ENCODE peak calls at places on chromosomes 3 and 15, in nine cellular contexts. U, Q, S, M, X, J, W, N and A are unnamed samples.
A peak's percentile ranks its signal among the peaks of the same experiment; 100 is the strongest.

GRCh38 chr15:84023636-84024035 is 211.9 kb upstream of the GOLGA6L4 start:
- DNase-seq in U (peak; percentile 33), Q (no peak), S (no peak), M (peak; percentile 62), X (peak; percentile 28), J (no peak), W (no peak), N (no peak), A (no peak)

GRCh38 chr3:70501596-70501995 is 189.2 kb upstream of the MDFIC2 start:
- DNase-seq in U (no peak), Q (no peak), S (no peak), M (no peak), X (no peak), J (no peak), W (no peak), N (no peak), A (no peak)

GRCh38 chr3:33437556-33438283 is 2.5 kb downstream of the UBP1 start:
- DNase-seq in U (peak; percentile 38), Q (peak; percentile 50), S (no peak), M (peak; percentile 57), X (no peak), J (no peak), W (no peak), N (no peak), A (no peak)

GRCh38 chr3:46096336-46096735 is 69.1 kb upstream of the XCR1 start:
- DNase-seq in U (no peak), Q (no peak), S (no peak), M (peak; percentile 73), X (no peak), J (no peak), W (no peak), N (no peak), A (no peak)

GRCh38 chr3:66423791-66424190 is 77.0 kb downstream of the LRIG1 start:
- DNase-seq in U (no peak), Q (peak; percentile 86), S (peak; percentile 10), M (peak; percentile 94), X (no peak), J (no peak), W (no peak), N (no peak), A (no peak)

GRCh38 chr3:130758624-130759023 is 12.0 kb upstream of the PIK3R4 start:
- DNase-seq in U (no peak), Q (no peak), S (no peak), M (no peak), X (peak; percentile 79), J (no peak), W (no peak), N (no peak), A (no peak)

GRCh38 chr15:89492111-89492641 is 4.2 kb downstream of the RHCG start:
- DNase-seq in U (peak; percentile 76), Q (no peak), S (no peak), M (no peak), X (peak; percentile 73), J (no peak), W (no peak), N (no peak), A (no peak)

GRCh38 chr3:66819993-66820501 is 178.1 kb upstream of the KBTBD8 start:
- DNase-seq in U (no peak), Q (no peak), S (no peak), M (no peak), X (no peak), J (no peak), W (no peak), N (no peak), A (no peak)

GRCh38 chr3:131591394-131591990 is 88.7 kb upstream of the MRPL3 start:
- DNase-seq in U (no peak), Q (peak; percentile 40), S (no peak), M (peak; percentile 67), X (no peak), J (no peak), W (peak; percentile 25), N (no peak), A (no peak)

GRCh38 chr3:42488687-42489086 is 13.8 kb upstream of the VIPR1 start:
- DNase-seq in U (no peak), Q (no peak), S (no peak), M (no peak), X (no peak), J (no peak), W (no peak), N (no peak), A (no peak)

GRCh38 chr15:36737430-36737891 is 158.0 kb downstream of the CDIN1 start:
- DNase-seq in U (no peak), Q (peak; percentile 80), S (no peak), M (peak; percentile 63), X (no peak), J (no peak), W (no peak), N (no peak), A (no peak)

GRCh38 chr3:111947179-111947727 is 31.6 kb upstream of the ABHD10 start:
- DNase-seq in U (no peak), Q (peak; percentile 75), S (no peak), M (peak; percentile 61), X (no peak), J (no peak), W (no peak), N (no peak), A (no peak)

GRCh38 chr3:177824190-177824786 is 627.0 kb upstream of the TBL1XR1 start:
- DNase-seq in U (no peak), Q (peak; percentile 65), S (peak; percentile 78), M (peak; percentile 72), X (peak; percentile 65), J (no peak), W (peak; percentile 49), N (no peak), A (no peak)

GRCh38 chr3:30034246-30034991 is 572.0 kb upstream of the TGFBR2 start:
- DNase-seq in U (no peak), Q (no peak), S (no peak), M (no peak), X (no peak), J (no peak), W (no peak), N (no peak), A (no peak)

GRCh38 chr3:58010562-58010961 is 2.3 kb downstream of the FLNB start:
- DNase-seq in U (no peak), Q (peak; percentile 53), S (no peak), M (no peak), X (peak; percentile 39), J (no peak), W (no peak), N (no peak), A (no peak)

GRCh38 chr3:113602836-113603235 is 70.5 kb downstream of the SIDT1 start:
- DNase-seq in U (no peak), Q (no peak), S (no peak), M (no peak), X (no peak), J (no peak), W (no peak), N (no peak), A (no peak)

GRCh38 chr3:69948246-69948862 is 51.2 kb upstream of the SAMMSON start:
- DNase-seq in U (no peak), Q (peak; percentile 34), S (no peak), M (peak; percentile 59), X (peak; percentile 12), J (no peak), W (no peak), N (no peak), A (no peak)

GRCh38 chr3:148873928-148874326 is 8.8 kb downstream of the CPA3 start:
- DNase-seq in U (no peak), Q (peak; percentile 25), S (no peak), M (no peak), X (peak; percentile 41), J (no peak), W (no peak), N (no peak), A (peak; percentile 50)

GRCh38 chr3:11847607-11848006 is 922 bp upstream of the TAMM41 start:
- DNase-seq in U (no peak), Q (no peak), S (no peak), M (no peak), X (no peak), J (no peak), W (no peak), N (no peak), A (no peak)

GRCh38 chr3:42733501-42734262 is 31.1 kb upstream of the HHATL start:
- DNase-seq in U (no peak), Q (no peak), S (no peak), M (no peak), X (no peak), J (no peak), W (no peak), N (no peak), A (no peak)

GRCh38 chr15:31397851-31398661 is 71.4 kb downstream of the KLF13 start:
- DNase-seq in U (no peak), Q (no peak), S (no peak), M (no peak), X (peak; percentile 79), J (no peak), W (no peak), N (no peak), A (peak; percentile 15)

GRCh38 chr15:31977812-31978662 is 52.3 kb upstream of the CHRNA7 start:
- DNase-seq in U (peak; percentile 86), Q (peak; percentile 2), S (peak; percentile 70), M (peak; percentile 26), X (peak; percentile 86), J (peak; percentile 31), W (no peak), N (peak; percentile 45), A (no peak)